ENCODE peak calls at places on chromosome 19, in five cellular contexts. G is fibroblast of the aortic adventitia, D is heart left ventricle, X is cardiac muscle cell, K is uterus. F is an unnamed sample.

GRCh38 chr19:39406656-39407393 is at the start of gene ZFP36:
- DNase-seq in G (peak), K (peak), D (peak), X (peak), F (peak)

GRCh38 chr19:44571830-44572661 is 41.3 kb upstream of the IGSF23 start:
- DNase-seq in D (no peak), X (no peak), K (no peak), G (no peak), F (no peak)

GRCh38 chr19:33032218-33032781 is 32.4 kb downstream of the RHPN2 start:
- DNase-seq in X (no peak), D (no peak), K (no peak), G (no peak), F (no peak)

GRCh38 chr19:49555600-49556411 is 24.6 kb downstream of the NOSIP start:
- DNase-seq in D (peak), X (peak), G (peak), K (peak), F (peak)

GRCh38 chr19:12946092-12946845 is 607 bp downstream of the RAD23A start:
- DNase-seq in D (peak), G (peak), X (peak), K (peak), F (peak)

GRCh38 chr19:45470147-45471081 is 2.6 kb downstream of the FOSB start:
- DNase-seq in K (no peak), X (peak), D (no peak), G (peak), F (peak)

GRCh38 chr19:38009650-38010229 is 102.7 kb downstream of the SIPA1L3 start:
- DNase-seq in X (no peak), D (no peak), G (no peak), K (no peak), F (no peak)

GRCh38 chr19:32068805-32069204 is 276.6 kb upstream of the ZNF507 start:
- DNase-seq in G (no peak), X (no peak), D (no peak), K (no peak), F (no peak)

GRCh38 chr19:13557756-13558398 is 51.6 kb upstream of the CACNA1A start:
- DNase-seq in D (no peak), K (no peak), X (no peak), G (no peak), F (no peak)

GRCh38 chr19:3336680-3337523 is 29.5 kb upstream of the NFIC start:
- DNase-seq in G (peak), K (peak), D (peak), X (peak), F (peak)

GRCh38 chr19:48613024-48613851 is 1.6 kb downstream of the FAM83E start:
- DNase-seq in G (no peak), K (no peak), D (no peak), X (no peak), F (no peak)

GRCh38 chr19:16363133-16363851 is 38.7 kb downstream of the KLF2 start:
- DNase-seq in G (no peak), D (no peak), X (no peak), K (no peak), F (no peak)

GRCh38 chr19:51367565-51368365 is 1.0 kb downstream of the CLDND2 start:
- DNase-seq in D (peak), K (peak), X (peak), G (peak), F (peak)

GRCh38 chr19:3852614-3853254 is 16.1 kb downstream of the ZFR2 start:
- DNase-seq in G (peak), K (no peak), D (no peak), X (peak), F (peak)

GRCh38 chr19:29383696-29384095 is 142.1 kb upstream of the VSTM2B start:
- DNase-seq in D (no peak), X (no peak), K (no peak), G (no peak), F (no peak)

GRCh38 chr19:52748336-52748950 is 13.6 kb upstream of the ZNF611 start:
- DNase-seq in G (peak), D (no peak), K (peak), X (peak), F (peak)

GRCh38 chr19:1690570-1691307 is 38.3 kb upstream of the TCF3 start:
- DNase-seq in D (no peak), X (peak), K (no peak), G (no peak), F (peak)

GRCh38 chr19:5308471-5309437 is 31.9 kb downstream of the PTPRS start:
- DNase-seq in K (peak), D (no peak), X (peak), G (peak), F (peak)

DNA sequence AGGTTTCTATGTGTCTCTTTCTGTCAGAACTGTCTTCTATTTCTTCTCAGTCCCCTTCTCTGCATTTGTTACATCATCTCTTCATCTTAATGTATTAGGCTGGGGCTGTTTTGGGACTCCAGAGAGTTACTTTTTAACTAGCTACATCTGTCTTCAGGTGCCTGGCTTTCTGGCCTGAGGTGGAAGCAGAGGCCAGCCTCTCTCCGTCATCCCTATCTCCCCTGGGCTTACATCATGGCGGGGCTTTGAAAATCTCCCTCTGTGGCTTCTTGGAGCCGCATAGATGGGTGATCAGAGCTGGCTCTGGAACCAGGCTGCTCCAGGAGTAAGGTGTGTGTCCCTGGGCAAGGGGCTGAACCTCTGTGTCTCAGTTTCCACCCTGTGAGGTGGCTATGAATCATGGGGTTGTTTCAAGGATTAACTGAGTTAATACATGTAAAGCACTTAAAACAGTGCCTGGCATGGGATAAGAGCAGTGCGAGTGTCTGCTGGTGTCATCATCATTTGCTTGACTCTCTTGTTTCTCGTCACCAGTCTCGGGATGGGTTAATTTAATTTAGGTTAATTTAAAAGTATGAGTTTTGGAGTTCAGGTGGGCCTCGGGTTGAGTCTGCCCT is 2.0 kb downstream of the EPN1 start:
- DNase-seq in D (no peak), X (no peak), G (no peak), K (no peak), F (no peak)
- H3K4me3 ChIP-seq in D (peak), X (no peak), G (peak), K (no peak), F (peak)

GRCh38 chr19:58483776-58484175 is 7.6 kb downstream of the ZNF446 start:
- DNase-seq in D (no peak), G (no peak), X (no peak), K (no peak), F (no peak)
- TF ChIP-seq CTCF in D (no peak), G (no peak), X (no peak), K (no peak), F (no peak)

DNA sequence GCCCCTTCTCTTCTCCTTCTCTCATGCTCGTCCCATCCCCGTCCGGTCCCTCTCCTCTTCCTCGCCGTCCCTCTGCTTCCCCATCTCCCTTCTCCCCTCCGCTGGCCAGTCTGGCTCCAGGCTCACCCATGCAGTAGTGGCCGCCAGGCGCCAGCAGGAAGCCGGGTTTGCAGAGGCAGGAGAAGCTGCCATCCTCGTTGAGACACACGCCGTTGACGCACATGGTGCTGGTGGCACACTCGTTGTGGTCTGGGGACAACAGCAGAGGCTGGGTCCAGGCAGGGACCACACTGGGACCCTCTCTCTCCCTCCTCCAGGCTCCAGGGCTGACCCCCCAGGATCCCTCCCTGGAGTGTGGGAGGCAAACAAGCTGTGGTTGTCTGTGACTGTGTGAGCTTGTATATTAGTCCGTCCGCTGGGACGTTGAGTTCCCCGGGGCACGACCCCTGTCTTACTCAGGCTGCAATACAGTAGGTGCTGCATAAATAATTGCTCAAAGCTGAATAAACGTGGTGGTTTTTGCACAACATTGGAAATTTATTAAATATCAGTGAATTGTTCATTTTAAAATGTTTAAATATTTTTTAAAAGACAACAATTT is 16.4 kb downstream of the FBN3 start:
- DNase-seq in K (no peak), D (no peak), G (no peak), X (no peak), F (no peak)
- H3K4me3 ChIP-seq in K (no peak), D (no peak), G (no peak), X (no peak), F (no peak)

GRCh38 chr19:42362342-42362741 is 27.8 kb downstream of the CNFN start:
- DNase-seq in K (no peak), D (no peak), X (no peak), G (no peak), F (no peak)

GRCh38 chr19:42363614-42364346 is 26.3 kb downstream of the CNFN start:
- DNase-seq in D (no peak), G (no peak), X (no peak), K (no peak), F (no peak)

GRCh38 chr19:42361545-42361910 is 28.6 kb downstream of the CNFN start:
- DNase-seq in D (no peak), G (no peak), K (no peak), X (no peak), F (no peak)

GRCh38 chr19:42362891-42363440 is 27.1 kb downstream of the CNFN start:
- DNase-seq in K (no peak), X (no peak), D (no peak), G (no peak), F (no peak)

DNA sequence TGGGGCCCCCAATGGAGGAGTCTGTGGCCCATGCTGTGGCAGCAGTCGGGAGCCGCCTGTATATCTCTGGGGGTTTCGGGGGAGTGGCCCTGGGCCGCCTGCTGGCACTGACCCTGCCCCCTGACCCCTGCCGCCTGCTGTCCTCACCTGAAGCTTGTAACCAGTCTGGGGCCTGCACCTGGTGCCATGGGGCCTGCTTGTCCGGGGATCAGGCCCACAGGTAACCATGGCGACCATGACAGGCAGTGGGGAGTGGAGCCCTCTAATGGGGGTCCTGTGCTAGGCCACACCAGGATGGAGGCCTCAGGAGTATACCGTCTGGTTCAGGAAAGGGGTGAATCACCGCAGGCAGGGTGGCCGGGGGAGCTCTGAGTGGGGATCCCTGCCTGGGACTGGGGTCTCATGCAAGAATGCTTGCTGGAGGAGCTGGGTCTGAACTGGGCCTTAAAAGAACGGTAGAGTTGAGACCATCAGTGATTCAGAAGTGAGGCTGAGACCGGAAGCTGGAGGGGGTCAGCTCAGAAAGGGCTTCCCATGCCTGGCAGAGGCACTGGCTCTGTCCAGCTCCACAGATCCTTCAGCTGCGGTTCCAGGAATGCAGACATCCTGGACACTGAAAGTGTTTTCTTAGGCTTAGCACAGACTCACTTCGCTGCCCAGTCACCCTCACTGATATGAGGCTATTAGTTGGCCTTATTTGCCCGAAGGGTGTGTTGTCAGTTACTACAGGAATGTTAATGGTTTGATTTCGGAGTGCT is 29.1 kb downstream of the CNFN start:
- DNase-seq in G (peak), X (no peak), D (no peak), K (no peak), F (no peak)
- TF ChIP-seq CTCF in G (no peak), X (no peak), D (no peak), K (no peak), F (no peak)

DNA sequence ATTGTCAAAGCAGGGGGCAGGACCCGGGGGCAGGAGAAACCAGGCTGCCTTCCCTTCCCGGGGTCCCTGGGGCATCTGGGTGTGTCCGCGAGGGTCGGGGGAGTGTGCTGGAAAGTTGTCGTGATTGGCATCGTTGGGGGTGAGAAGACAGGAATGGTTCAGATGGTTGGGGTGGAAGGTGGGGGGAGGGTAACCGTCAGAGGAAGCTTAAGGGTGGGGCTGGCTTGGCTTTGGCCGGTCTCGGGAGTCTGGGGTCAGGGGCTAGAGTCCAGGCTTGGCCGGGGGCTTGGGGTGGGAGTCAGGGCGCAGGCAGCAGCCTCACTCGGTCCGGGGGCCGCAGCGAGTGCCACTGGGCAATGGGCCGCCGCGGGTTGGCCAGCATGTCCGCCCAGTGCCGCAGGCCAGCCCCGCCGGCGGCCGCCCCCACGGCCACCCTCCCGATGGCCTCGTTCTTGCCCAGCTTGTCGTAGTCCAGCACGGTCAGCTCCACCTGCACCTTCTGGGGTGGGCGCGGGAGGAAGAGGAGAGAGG is 6.8 kb upstream of the DNAAF3 start:
- DNase-seq in K (no peak), D (no peak), X (no peak), G (no peak), F (no peak)
- H3K4me3 ChIP-seq in K (no peak), D (peak), X (peak), G (peak), F (peak)

F was measured in choroid plexus epithelial cell.